ENCODE peak calls at places on chromosomes 4 and X, in six cellular contexts. Y is NCI-H2081, F is NCI-H187 treated with DMSO at 0.1 percent for 48 hours, E is psoas muscle, U is ACHN, V is neural crest cell. M is an unnamed sample.

GRCh38 chrX:111003118-111003517 is 92.9 kb upstream of the PAK3 start:
- DNase-seq in Y (no peak), F (no peak), E (no peak), U (no peak), V (no peak), M (no peak)

GRCh38 chr4:138710297-138710696 is 305.3 kb upstream of the NOCT start:
- DNase-seq in Y (no peak), F (no peak), E (no peak), U (no peak), V (no peak), M (no peak)

GRCh38 chr4:85557016-85557901 is 82.3 kb downstream of the ARHGAP24 start:
- DNase-seq in Y (no peak), F (no peak), E (no peak), U (no peak), V (no peak), M (no peak)

GRCh38 chrX:39052751-39053150 is 251.5 kb downstream of the MID1IP1 start:
- DNase-seq in Y (no peak), F (no peak), E (no peak), U (no peak), V (no peak), M (no peak)

GRCh38 chrX:119880552-119881437 is 9.2 kb downstream of the NDUFA1 start:
- DNase-seq in Y (peak), F (no peak), E (no peak), U (peak), V (peak), M (no peak)

GRCh38 chrX:47877327-47877726 is 40.6 kb downstream of the ZNF81 start:
- DNase-seq in Y (no peak), F (no peak), E (no peak), U (no peak), V (no peak), M (no peak)

GRCh38 chr4:3405176-3405575 is 36.6 kb upstream of the HGFAC start:
- DNase-seq in Y (no peak), F (no peak), E (no peak), U (no peak), V (no peak), M (no peak)

GRCh38 chrX:23902419-23902818 is 5.3 kb downstream of the APOO start:
- DNase-seq in Y (peak), F (no peak), E (no peak), U (peak), V (no peak), M (no peak)

GRCh38 chrX:66162331-66162822 is 1.7 kb upstream of the HEPH start:
- DNase-seq in Y (no peak), F (no peak), E (no peak), U (no peak), V (no peak), M (no peak)

GRCh38 chrX:23742174-23742692 is 843 bp downstream of the ACOT9 start:
- DNase-seq in Y (no peak), F (no peak), E (peak), U (peak), V (no peak), M (no peak)

GRCh38 chr4:184344899-184345572 is 127.4 kb upstream of the ENPP6 start:
- DNase-seq in Y (no peak), F (no peak), E (peak), U (no peak), V (no peak), M (no peak)

GRCh38 chrX:1327651-1328304 is 8.8 kb upstream of the IL3RA start:
- DNase-seq in Y (no peak), F (no peak), E (no peak), U (no peak), V (no peak), M (no peak)

GRCh38 chr4:128718793-128719192 is 90.7 kb upstream of the JADE1 start:
- DNase-seq in Y (no peak), F (no peak), E (no peak), U (no peak), V (no peak), M (no peak)

GRCh38 chr4:20347526-20347925 is 95.8 kb downstream of the SLIT2 start:
- DNase-seq in Y (no peak), F (no peak), E (no peak), U (no peak), V (no peak), M (no peak)

GRCh38 chrX:107483976-107484726 is 34.7 kb downstream of the FRMPD3 start:
- DNase-seq in Y (no peak), F (peak), E (peak), U (no peak), V (peak), M (no peak)

GRCh38 chr4:147110968-147111367 is 165.3 kb upstream of the TTC29 start:
- DNase-seq in Y (no peak), F (no peak), E (no peak), U (no peak), V (no peak), M (no peak)